ENCODE peak calls at places on chromosomes 11 and 22, in six cellular contexts. Z is adrenal gland, C is upper lobe of left lung, Q is heart left ventricle, L is GM23338, X is colonic mucosa. O is an unnamed sample. For H3K36me3 and H3K27me3, the result is how much of the 10 kb centered on the place peaks cover.

GRCh38 chr22:38305481-38306448 is 11.5 kb downstream of the CSNK1E start:
- DNase-seq in Q (no peak), X (peak), L (peak), Z (no peak), C (peak), O (peak)

GRCh38 chr11:64165842-64166635 is at the start of gene MACROD1:
- DNase-seq in L (peak), Z (peak), X (peak), Q (peak), C (peak), O (peak)

GRCh38 chr11:26931248-26931631 is 62.7 kb upstream of the FIBIN start:
- DNase-seq in Z (no peak), Q (peak), C (no peak), X (no peak), L (no peak), O (no peak)

GRCh38 chr11:2559527-2560311 is 114.9 kb downstream of the KCNQ1 start:
- DNase-seq in C (no peak), X (no peak), Z (no peak), L (no peak), Q (no peak), O (no peak)

GRCh38 chr11:64088159-64089026 is 52.7 kb downstream of the FLRT1 start:
- DNase-seq in C (peak), L (peak), Q (no peak), Z (no peak), X (no peak), O (no peak)

GRCh38 chr11:111612211-111612610 is 10.0 kb downstream of the SIK2 start:
- DNase-seq in Z (no peak), X (no peak), Q (no peak), C (no peak), L (no peak), O (no peak)

GRCh38 chr22:37419916-37420655 is 7.2 kb downstream of the ELFN2 start:
- DNase-seq in C (peak), L (peak), X (no peak), Q (no peak), Z (no peak), O (no peak)

GRCh38 chr22:35314161-35314942 is 14.7 kb downstream of the TOM1 start:
- DNase-seq in L (peak), Q (peak), C (no peak), Z (peak), X (peak), O (no peak)

GRCh38 chr11:120331301-120331966 is 4.8 kb upstream of the ARHGEF12 start:
- DNase-seq in Z (no peak), L (no peak), C (no peak), Q (no peak), X (no peak), O (peak)

GRCh38 chr11:47516155-47516554 is 36.8 kb downstream of the CELF1 start:
- DNase-seq in X (no peak), Z (no peak), Q (no peak), C (no peak), L (no peak), O (no peak)

GRCh38 chr22:41700105-41700358 is 729 bp downstream of the MEI1 start:
- DNase-seq in X (no peak), C (no peak), L (no peak), Z (no peak), Q (no peak), O (no peak)

GRCh38 chr11:27886765-27887328 is 186.6 kb upstream of the BDNF start:
- DNase-seq in Q (no peak), X (no peak), Z (no peak), L (no peak), C (no peak), O (no peak)

GRCh38 chr22:50209893-50210292 is 9.1 kb downstream of the SELENOO start:
- DNase-seq in C (peak), Z (peak), Q (no peak), X (peak), L (peak), O (no peak)

GRCh38 chr11:27926469-27926868 is 181.5 kb downstream of the KIF18A start:
- DNase-seq in Z (no peak), C (no peak), L (no peak), X (no peak), Q (no peak), O (no peak)

GRCh38 chr11:31355131-31355530 is 14.4 kb downstream of the DCDC1 start:
- DNase-seq in L (no peak), X (no peak), C (no peak), Q (no peak), Z (no peak), O (no peak)

GRCh38 chr11:12506502-12506921 is 129.1 kb downstream of the PARVA start:
- DNase-seq in L (no peak), Z (no peak), C (no peak), Q (no peak), X (no peak), O (no peak)

DNA sequence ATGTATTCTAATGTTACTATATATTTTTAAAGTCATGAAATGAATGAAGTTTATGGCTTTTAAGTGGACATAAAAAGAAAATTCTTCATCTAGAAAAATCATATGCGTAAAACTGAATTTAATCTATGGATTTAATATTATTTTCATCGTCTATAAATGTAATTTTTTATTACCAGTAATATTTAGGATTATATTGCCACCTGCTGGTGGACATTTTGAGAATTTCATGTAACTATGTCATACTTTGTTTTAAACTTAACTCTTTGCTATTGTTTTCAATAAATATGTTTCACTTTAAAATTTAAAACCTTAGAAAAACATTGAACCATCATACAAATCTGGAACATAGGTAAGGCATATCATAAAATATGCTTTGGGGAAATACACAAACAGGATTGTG is 66.5 kb upstream of the CEP126 start:
- DNase-seq in C (no peak), L (peak), Z (no peak), Q (no peak), X (no peak), O (no peak)
- H3K36me3 ChIP-seq in C (under half), L (under half), Z (under half), Q (under half), X (under half), O (under half)

GRCh38 chr11:102518296-102519094 is 12.1 kb downstream of the MMP7 start:
- DNase-seq in Q (no peak), C (no peak), Z (no peak), X (no peak), L (peak), O (no peak)
- TF ChIP-seq CTCF in Q (no peak), C (no peak), Z (no peak), X (no peak), L (peak), O (peak)

GRCh38 chr11:18308242-18308641 is 13.7 kb downstream of the HPS5 start:
- DNase-seq in Z (no peak), L (no peak), Q (no peak), X (no peak), C (no peak), O (no peak)
- H3K27me3 ChIP-seq in Z (under half), L (under half), Q (under half), X (under half), C (under half), O (under half)

GRCh38 chr11:70210516-70210915 is 7.4 kb downstream of the FADD start:
- DNase-seq in C (no peak), Q (no peak), X (no peak), L (no peak), Z (no peak), O (no peak)
- H3K36me3 ChIP-seq in C (under half), Q (under half), X (under half), L (under half), Z (under half), O (under half)

GRCh38 chr11:103257360-103257759 is 148.1 kb downstream of the DYNC2H1 start:
- DNase-seq in Q (no peak), L (peak), C (no peak), Z (no peak), X (no peak), O (no peak)
- TF ChIP-seq CTCF in Q (no peak), L (peak), C (no peak), Z (peak), X (no peak), O (peak)

GRCh38 chr11:93651052-93651451 is 10.4 kb upstream of the CEP295 start:
- DNase-seq in Z (no peak), Q (no peak), C (no peak), L (no peak), X (no peak), O (no peak)
- H3K27me3 ChIP-seq in Z (under half), Q (under half), C (under half), L (under half), X (under half), O (under half)

DNA sequence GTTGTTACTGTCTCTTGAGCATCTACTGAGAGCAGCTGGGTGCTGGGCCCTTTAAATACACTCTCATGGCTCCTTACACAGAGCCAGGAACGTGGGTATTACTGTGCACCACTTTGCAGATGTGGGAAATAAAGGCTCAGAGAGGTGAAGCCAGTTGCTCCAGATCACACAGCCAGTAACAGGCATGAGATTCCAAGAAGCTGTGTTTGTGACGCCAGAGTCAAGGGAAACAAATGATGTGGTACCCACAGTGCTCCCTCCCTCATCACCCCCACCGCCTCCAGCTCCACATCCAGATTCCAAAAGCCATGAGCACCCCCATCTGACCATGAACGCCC is 1.4 kb upstream of the PRDM11 start:
- DNase-seq in C (no peak), Q (no peak), Z (no peak), X (no peak), L (no peak), O (no peak)
- H3K36me3 ChIP-seq in C (under half), Q (under half), Z (under half), X (under half), L (under half), O (under half)

GRCh38 chr11:92397356-92397755 is 172.7 kb downstream of the FAT3 start:
- DNase-seq in L (peak), Z (no peak), C (no peak), Q (no peak), X (no peak), O (no peak)

GRCh38 chr11:92396133-92396532 is 171.5 kb downstream of the FAT3 start:
- DNase-seq in C (no peak), X (no peak), Z (no peak), Q (no peak), L (no peak), O (no peak)

GRCh38 chr11:92401507-92401906 is 176.9 kb downstream of the FAT3 start:
- DNase-seq in Q (no peak), C (no peak), X (no peak), L (peak), Z (no peak), O (no peak)

DNA sequence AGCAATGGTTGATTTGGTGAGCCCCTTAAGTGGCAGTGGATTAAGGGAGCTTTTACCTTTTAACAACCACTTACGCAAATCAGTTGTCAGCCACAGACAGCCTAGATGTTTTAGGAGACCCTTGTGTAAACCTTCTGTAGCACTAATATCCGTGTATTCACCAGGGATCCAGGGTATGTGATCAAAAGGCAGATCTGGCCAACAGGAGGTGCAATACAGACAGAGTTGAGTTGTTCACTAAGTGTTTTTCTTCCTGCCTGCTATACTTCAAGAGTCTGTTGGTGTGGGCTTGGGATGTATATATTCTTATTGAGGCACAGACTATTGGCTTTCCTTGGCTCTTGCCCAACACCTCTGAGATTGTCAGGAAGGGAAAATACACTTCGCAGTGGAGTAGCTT is 175.1 kb downstream of the FAT3 start:
- DNase-seq in Q (no peak), L (peak), X (no peak), Z (no peak), C (no peak), O (no peak)
- TF ChIP-seq CTCF in Q (no peak), L (peak), X (no peak), Z (no peak), C (no peak), O (no peak)

O was measured in kidney epithelial cell.